ENCODE peak calls at places on chromosomes 7 and 10, in five cellular contexts. One of them, this sample, is unnamed. For H3K9me3, the result is how much of the 10 kb centered on the place peaks cover.

GRCh38 chr10:28925154-28925663 is 247.9 kb downstream of the BAMBI start:
- DNase-seq in GM23248: no peak
- DNase-seq in NT2/D1: no peak
- DNase-seq in GM12878: no peak
- DNase-seq in endodermal cell: peak
- DNase-seq in this sample: no peak

GRCh38 chr7:44460325-44460724 is 30.1 kb downstream of the NUDCD3 start:
- DNase-seq in GM23248: no peak
- DNase-seq in NT2/D1: no peak
- DNase-seq in GM12878: peak
- DNase-seq in endodermal cell: no peak
- DNase-seq in this sample: no peak

GRCh38 chr7:30525409-30525808 is 20.8 kb upstream of the GGCT start:
- DNase-seq in GM23248: no peak
- DNase-seq in NT2/D1: no peak
- DNase-seq in GM12878: no peak
- DNase-seq in endodermal cell: no peak
- DNase-seq in this sample: no peak

GRCh38 chr10:19054289-19054688 is 5.7 kb downstream of the MALRD1 start:
- DNase-seq in GM23248: no peak
- DNase-seq in NT2/D1: no peak
- DNase-seq in GM12878: no peak
- DNase-seq in endodermal cell: no peak
- DNase-seq in this sample: no peak

GRCh38 chr10:31650010-31650409 is 278.6 kb downstream of the ARHGAP12 start:
- DNase-seq in GM23248: peak
- DNase-seq in NT2/D1: no peak
- DNase-seq in GM12878: no peak
- DNase-seq in endodermal cell: no peak
- DNase-seq in this sample: no peak

GRCh38 chr7:18693401-18693800 is 197.9 kb downstream of the HDAC9 start:
- DNase-seq in GM23248: peak
- DNase-seq in NT2/D1: peak
- DNase-seq in GM12878: no peak
- DNase-seq in endodermal cell: peak
- DNase-seq in this sample: peak

GRCh38 chr10:43130756-43131155 is 7.5 kb upstream of the CSGALNACT2 start:
- DNase-seq in GM23248: no peak
- DNase-seq in NT2/D1: no peak
- DNase-seq in GM12878: no peak
- DNase-seq in endodermal cell: peak
- DNase-seq in this sample: no peak

GRCh38 chr10:87844837-87845623 is 18.3 kb downstream of the KLLN start:
- DNase-seq in GM23248: peak
- DNase-seq in NT2/D1: no peak
- DNase-seq in GM12878: no peak
- DNase-seq in endodermal cell: no peak
- DNase-seq in this sample: no peak

GRCh38 chr10:79293841-79294705 is 53.2 kb upstream of the PPIF start:
- DNase-seq in GM23248: peak
- DNase-seq in NT2/D1: no peak
- DNase-seq in GM12878: no peak
- DNase-seq in endodermal cell: no peak
- DNase-seq in this sample: no peak

GRCh38 chr10:24920907-24921881 is 31.2 kb downstream of the PRTFDC1 start:
- DNase-seq in GM23248: peak
- DNase-seq in NT2/D1: no peak
- DNase-seq in GM12878: peak
- DNase-seq in endodermal cell: peak
- DNase-seq in this sample: no peak

GRCh38 chr7:135335628-135336139 is 102.0 kb downstream of the STRA8 start:
- DNase-seq in GM23248: peak
- DNase-seq in NT2/D1: peak
- DNase-seq in GM12878: peak
- DNase-seq in endodermal cell: peak
- DNase-seq in this sample: no peak

GRCh38 chr7:55516399-55516798 is 55.9 kb downstream of the VOPP1 start:
- DNase-seq in GM23248: no peak
- DNase-seq in NT2/D1: no peak
- DNase-seq in GM12878: no peak
- DNase-seq in endodermal cell: no peak
- DNase-seq in this sample: no peak

GRCh38 chr10:28841625-28842024 is 164.3 kb downstream of the BAMBI start:
- DNase-seq in GM23248: peak
- DNase-seq in NT2/D1: no peak
- DNase-seq in GM12878: no peak
- DNase-seq in endodermal cell: peak
- DNase-seq in this sample: no peak

GRCh38 chr7:51539840-51540239 is 223.2 kb upstream of the COBL start:
- DNase-seq in GM23248: no peak
- DNase-seq in NT2/D1: no peak
- DNase-seq in GM12878: no peak
- DNase-seq in endodermal cell: no peak
- DNase-seq in this sample: no peak

GRCh38 chr7:106640368-106641141 is 20.4 kb downstream of the CCDC71L start:
- DNase-seq in GM23248: peak
- DNase-seq in NT2/D1: no peak
- DNase-seq in GM12878: no peak
- DNase-seq in endodermal cell: no peak
- DNase-seq in this sample: no peak

GRCh38 chr7:137966636-137967142 is 35.2 kb downstream of the CREB3L2 start:
- DNase-seq in GM23248: no peak
- DNase-seq in NT2/D1: no peak
- DNase-seq in GM12878: no peak
- DNase-seq in endodermal cell: no peak
- DNase-seq in this sample: no peak

GRCh38 chr10:23742807-23743206 is 303.9 kb downstream of the OTUD1 start:
- DNase-seq in GM23248: no peak
- DNase-seq in NT2/D1: no peak
- DNase-seq in GM12878: no peak
- DNase-seq in endodermal cell: no peak
- DNase-seq in this sample: no peak

GRCh38 chr10:104429834-104430233 is 76.2 kb downstream of the CFAP58 start:
- DNase-seq in GM23248: no peak
- DNase-seq in NT2/D1: no peak
- DNase-seq in GM12878: no peak
- DNase-seq in endodermal cell: peak
- DNase-seq in this sample: no peak

GRCh38 chr10:5841965-5842364 is 28.7 kb upstream of the GDI2 start:
- DNase-seq in GM23248: no peak
- DNase-seq in NT2/D1: no peak
- DNase-seq in GM12878: no peak
- DNase-seq in endodermal cell: peak
- DNase-seq in this sample: no peak

GRCh38 chr7:107045195-107045960 is 873 bp downstream of the PRKAR2B start:
- DNase-seq in GM23248: peak
- DNase-seq in NT2/D1: no peak
- DNase-seq in GM12878: no peak
- DNase-seq in endodermal cell: peak
- DNase-seq in this sample: no peak

GRCh38 chr7:87318741-87319140 is 26.7 kb upstream of the CROT start:
- DNase-seq in GM23248: no peak
- DNase-seq in NT2/D1: no peak
- DNase-seq in GM12878: no peak
- DNase-seq in endodermal cell: peak
- DNase-seq in this sample: no peak

GRCh38 chr7:149721084-149721601 is 52.2 kb downstream of the ZNF467 start:
- DNase-seq in GM23248: no peak
- DNase-seq in NT2/D1: no peak
- DNase-seq in GM12878: no peak
- DNase-seq in endodermal cell: peak
- DNase-seq in this sample: no peak

GRCh38 chr7:516606-517456 is 2.8 kb downstream of the PDGFA start:
- DNase-seq in GM23248: peak
- DNase-seq in NT2/D1: no peak
- DNase-seq in GM12878: no peak
- DNase-seq in endodermal cell: peak
- DNase-seq in this sample: no peak

GRCh38 chr7:128115326-128115820 is 84.1 kb upstream of the LRRC4 start:
- DNase-seq in GM23248: peak
- DNase-seq in NT2/D1: no peak
- DNase-seq in GM12878: no peak
- DNase-seq in endodermal cell: peak
- DNase-seq in this sample: no peak

GRCh38 chr7:116517626-116518025 is 7.2 kb upstream of the CAV1 start:
- DNase-seq in GM23248: no peak
- DNase-seq in NT2/D1: no peak
- DNase-seq in GM12878: no peak
- DNase-seq in endodermal cell: no peak
- DNase-seq in this sample: no peak

GRCh38 chr10:31341552-31341951 is 22.5 kb downstream of the ZEB1 start:
- DNase-seq in GM23248: no peak
- DNase-seq in NT2/D1: no peak
- DNase-seq in GM12878: no peak
- DNase-seq in endodermal cell: no peak
- DNase-seq in this sample: no peak

GRCh38 chr7:34036972-34037792 is 131.8 kb downstream of the BMPER start:
- DNase-seq in GM23248: no peak
- DNase-seq in NT2/D1: no peak
- DNase-seq in GM12878: no peak
- DNase-seq in endodermal cell: no peak
- DNase-seq in this sample: no peak

GRCh38 chr7:116876664-116877442 is 14.5 kb downstream of the CAPZA2 start:
- DNase-seq in GM23248: no peak
- DNase-seq in NT2/D1: no peak
- DNase-seq in GM12878: no peak
- DNase-seq in endodermal cell: peak
- DNase-seq in this sample: no peak

GRCh38 chr10:116395223-116395985 is 32.2 kb upstream of the PNLIPRP3 start:
- DNase-seq in GM23248: no peak
- DNase-seq in NT2/D1: no peak
- DNase-seq in GM12878: no peak
- DNase-seq in endodermal cell: no peak
- DNase-seq in this sample: no peak

GRCh38 chr7:6641305-6642035 is 4.4 kb downstream of the ZNF316 start:
- DNase-seq in GM23248: no peak
- DNase-seq in NT2/D1: no peak
- DNase-seq in GM12878: no peak
- DNase-seq in endodermal cell: no peak
- DNase-seq in this sample: no peak

GRCh38 chr10:69276503-69276902 is 1.8 kb upstream of the HK1 start:
- DNase-seq in GM23248: no peak
- DNase-seq in NT2/D1: no peak
- DNase-seq in GM12878: no peak
- DNase-seq in endodermal cell: no peak
- DNase-seq in this sample: no peak

GRCh38 chr7:129771201-129771927 is 159.8 kb downstream of the NRF1 start:
- DNase-seq in GM23248: no peak
- DNase-seq in NT2/D1: no peak
- DNase-seq in GM12878: no peak
- DNase-seq in endodermal cell: peak
- DNase-seq in this sample: no peak

GRCh38 chr7:155009570-155010157 is 6.7 kb upstream of the PAXIP1 start:
- DNase-seq in GM23248: no peak
- DNase-seq in NT2/D1: no peak
- DNase-seq in GM12878: no peak
- DNase-seq in endodermal cell: peak
- DNase-seq in this sample: no peak

GRCh38 chr7:95251966-95252365 is 72.4 kb downstream of the PON1 start:
- DNase-seq in GM23248: no peak
- DNase-seq in NT2/D1: no peak
- DNase-seq in GM12878: no peak
- DNase-seq in endodermal cell: no peak
- DNase-seq in this sample: no peak

DNA sequence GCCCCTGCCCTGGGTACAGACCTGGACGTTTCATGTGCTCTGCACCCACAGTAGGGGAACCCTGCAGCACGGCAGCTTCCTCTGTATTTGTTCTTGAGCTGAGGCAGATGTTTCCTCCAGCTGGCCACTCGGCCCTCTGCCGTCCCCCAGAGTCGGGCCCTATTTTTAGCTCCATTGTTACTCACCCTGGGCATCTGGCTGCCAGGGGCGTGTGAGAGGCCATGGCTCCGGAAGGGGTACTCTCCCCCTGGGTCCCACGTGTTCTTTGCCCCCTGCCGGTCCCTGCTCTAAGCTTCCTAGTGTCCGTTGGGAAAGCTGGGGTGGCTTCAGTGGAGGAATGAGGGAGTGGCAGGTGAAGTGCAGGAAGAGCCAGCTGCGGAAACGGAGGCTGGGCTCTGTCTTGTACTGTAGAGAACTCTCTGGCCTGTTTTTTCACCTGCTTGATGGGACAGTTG is 30.4 kb downstream of the PALD1 start:
- DNase-seq in GM23248: peak
- DNase-seq in NT2/D1: no peak
- DNase-seq in GM12878: no peak
- DNase-seq in endodermal cell: peak
- DNase-seq in this sample: no peak
- H3K9ac ChIP-seq in GM23248: no peak
- H3K9ac ChIP-seq in NT2/D1: no peak
- H3K9ac ChIP-seq in GM12878: no peak
- H3K9ac ChIP-seq in endodermal cell: no peak
- H3K9ac ChIP-seq in this sample: no peak

GRCh38 chr7:157821959-157822687 is 485.3 kb downstream of the DNAJB6 start:
- DNase-seq in GM23248: no peak
- DNase-seq in NT2/D1: no peak
- DNase-seq in GM12878: no peak
- DNase-seq in endodermal cell: no peak
- DNase-seq in this sample: no peak
- H3K9me3 ChIP-seq in GM23248: under half
- H3K9me3 ChIP-seq in NT2/D1: under half
- H3K9me3 ChIP-seq in GM12878: under half
- H3K9me3 ChIP-seq in endodermal cell: half or more
- H3K9me3 ChIP-seq in this sample: under half

GRCh38 chr10:75696536-75696935 is 265.1 kb downstream of the LRMDA start:
- DNase-seq in GM23248: no peak
- DNase-seq in NT2/D1: no peak
- DNase-seq in GM12878: no peak
- DNase-seq in endodermal cell: no peak
- DNase-seq in this sample: no peak

GRCh38 chr10:75695994-75696393 is 264.6 kb downstream of the LRMDA start:
- DNase-seq in GM23248: no peak
- DNase-seq in NT2/D1: no peak
- DNase-seq in GM12878: no peak
- DNase-seq in endodermal cell: no peak
- DNase-seq in this sample: no peak

GRCh38 chr10:75693453-75693852 is 262.0 kb downstream of the LRMDA start:
- DNase-seq in GM23248: no peak
- DNase-seq in NT2/D1: no peak
- DNase-seq in GM12878: no peak
- DNase-seq in endodermal cell: no peak
- DNase-seq in this sample: no peak
- H3K9ac ChIP-seq in GM23248: no peak
- H3K9ac ChIP-seq in NT2/D1: no peak
- H3K9ac ChIP-seq in GM12878: no peak
- H3K9ac ChIP-seq in endodermal cell: no peak
- H3K9ac ChIP-seq in this sample: no peak

GRCh38 chr7:57416601-57417358 is 33.2 kb upstream of the ZNF716 start:
- DNase-seq in GM23248: no peak
- DNase-seq in NT2/D1: no peak
- DNase-seq in GM12878: no peak
- DNase-seq in endodermal cell: no peak
- DNase-seq in this sample: no peak
- H3K9me3 ChIP-seq in GM23248: under half
- H3K9me3 ChIP-seq in NT2/D1: under half
- H3K9me3 ChIP-seq in GM12878: under half
- H3K9me3 ChIP-seq in endodermal cell: half or more
- H3K9me3 ChIP-seq in this sample: under half